ENCODE peak calls at places on chromosome 15, in nine cellular contexts. One of them, this sample, is unnamed.

GRCh38 chr15:63830113-63830512 is 3.6 kb downstream of the HERC1 start:
- DNase-seq in esophagus muscularis mucosa: no peak
- DNase-seq in heart left ventricle: no peak
- DNase-seq in body of pancreas: no peak
- DNase-seq in uterus: no peak
- DNase-seq in left lung: no peak
- DNase-seq in fibroblast of lung: no peak
- DNase-seq in foreskin fibroblast: no peak
- DNase-seq in fibroblast of mammary gland: no peak
- DNase-seq in this sample: no peak

GRCh38 chr15:31752905-31753304 is 277.4 kb upstream of the CHRNA7 start:
- DNase-seq in body of pancreas: no peak
- DNase-seq in fibroblast of lung: no peak
- DNase-seq in left lung: no peak
- DNase-seq in fibroblast of mammary gland: peak; percentile 1
- DNase-seq in heart left ventricle: no peak
- DNase-seq in esophagus muscularis mucosa: no peak
- DNase-seq in uterus: no peak
- DNase-seq in foreskin fibroblast: no peak
- DNase-seq in this sample: no peak

GRCh38 chr15:31362121-31362520 is 35.5 kb downstream of the KLF13 start:
- DNase-seq in fibroblast of mammary gland: no peak
- DNase-seq in left lung: no peak
- DNase-seq in fibroblast of lung: no peak
- DNase-seq in foreskin fibroblast: no peak
- DNase-seq in body of pancreas: no peak
- DNase-seq in heart left ventricle: no peak
- DNase-seq in uterus: no peak
- DNase-seq in esophagus muscularis mucosa: no peak
- DNase-seq in this sample: no peak

GRCh38 chr15:68207176-68207935 is 2.2 kb upstream of the CALML4 start:
- DNase-seq in esophagus muscularis mucosa: no peak
- DNase-seq in heart left ventricle: no peak
- DNase-seq in body of pancreas: no peak
- DNase-seq in fibroblast of mammary gland: no peak
- DNase-seq in uterus: no peak
- DNase-seq in left lung: no peak
- DNase-seq in foreskin fibroblast: no peak
- DNase-seq in fibroblast of lung: no peak
- DNase-seq in this sample: no peak

GRCh38 chr15:100863406-100864198 is 16.0 kb upstream of the ALDH1A3 start:
- DNase-seq in fibroblast of lung: peak; percentile 70
- DNase-seq in foreskin fibroblast: peak; percentile 41
- DNase-seq in body of pancreas: peak; percentile 50
- DNase-seq in left lung: no peak
- DNase-seq in uterus: peak; percentile 76
- DNase-seq in esophagus muscularis mucosa: no peak
- DNase-seq in heart left ventricle: peak; percentile 69
- DNase-seq in fibroblast of mammary gland: peak; percentile 85
- DNase-seq in this sample: no peak

GRCh38 chr15:46714959-46715358 is 1002.3 kb upstream of the SEMA6D start:
- DNase-seq in heart left ventricle: no peak
- DNase-seq in body of pancreas: no peak
- DNase-seq in left lung: no peak
- DNase-seq in uterus: no peak
- DNase-seq in fibroblast of mammary gland: no peak
- DNase-seq in fibroblast of lung: no peak
- DNase-seq in esophagus muscularis mucosa: no peak
- DNase-seq in foreskin fibroblast: no peak
- DNase-seq in this sample: no peak

GRCh38 chr15:33910741-33911140 is 57.6 kb upstream of the CHRM5 start:
- DNase-seq in uterus: no peak
- DNase-seq in foreskin fibroblast: peak; percentile 74
- DNase-seq in body of pancreas: no peak
- DNase-seq in fibroblast of lung: peak; percentile 68
- DNase-seq in left lung: no peak
- DNase-seq in heart left ventricle: no peak
- DNase-seq in fibroblast of mammary gland: peak; percentile 80
- DNase-seq in esophagus muscularis mucosa: no peak
- DNase-seq in this sample: peak; percentile 40

GRCh38 chr15:93829115-93829849 is 402.1 kb upstream of the MCTP2 start:
- DNase-seq in fibroblast of mammary gland: peak; percentile 83
- DNase-seq in body of pancreas: peak; percentile 29
- DNase-seq in uterus: peak; percentile 34
- DNase-seq in esophagus muscularis mucosa: no peak
- DNase-seq in heart left ventricle: peak; percentile 29
- DNase-seq in foreskin fibroblast: peak; percentile 9
- DNase-seq in left lung: no peak
- DNase-seq in fibroblast of lung: peak; percentile 87
- DNase-seq in this sample: peak; percentile 99

GRCh38 chr15:35505152-35505551 is 40.8 kb downstream of the DPH6 start:
- DNase-seq in body of pancreas: no peak
- DNase-seq in heart left ventricle: no peak
- DNase-seq in esophagus muscularis mucosa: no peak
- DNase-seq in fibroblast of mammary gland: no peak
- DNase-seq in fibroblast of lung: no peak
- DNase-seq in uterus: no peak
- DNase-seq in foreskin fibroblast: no peak
- DNase-seq in left lung: no peak
- DNase-seq in this sample: no peak

GRCh38 chr15:90425726-90426346 is 37.8 kb downstream of the IQGAP1 start:
- DNase-seq in uterus: no peak
- DNase-seq in fibroblast of mammary gland: no peak
- DNase-seq in heart left ventricle: no peak
- DNase-seq in fibroblast of lung: peak; percentile 38
- DNase-seq in left lung: no peak
- DNase-seq in foreskin fibroblast: no peak
- DNase-seq in esophagus muscularis mucosa: no peak
- DNase-seq in body of pancreas: no peak
- DNase-seq in this sample: no peak

GRCh38 chr15:31237042-31237324 is 89.7 kb upstream of the KLF13 start:
- DNase-seq in heart left ventricle: no peak
- DNase-seq in fibroblast of lung: peak; percentile 15
- DNase-seq in esophagus muscularis mucosa: no peak
- DNase-seq in fibroblast of mammary gland: no peak
- DNase-seq in body of pancreas: no peak
- DNase-seq in foreskin fibroblast: no peak
- DNase-seq in left lung: no peak
- DNase-seq in uterus: no peak
- DNase-seq in this sample: no peak

GRCh38 chr15:94306700-94307650 is 75.6 kb downstream of the MCTP2 start:
- DNase-seq in foreskin fibroblast: no peak
- DNase-seq in uterus: no peak
- DNase-seq in esophagus muscularis mucosa: no peak
- DNase-seq in body of pancreas: no peak
- DNase-seq in left lung: no peak
- DNase-seq in fibroblast of mammary gland: peak; percentile 65
- DNase-seq in heart left ventricle: no peak
- DNase-seq in fibroblast of lung: peak; percentile 83
- DNase-seq in this sample: peak; percentile 73

GRCh38 chr15:91110407-91110806 is 10.3 kb downstream of the SV2B start:
- DNase-seq in fibroblast of mammary gland: no peak
- DNase-seq in esophagus muscularis mucosa: no peak
- DNase-seq in left lung: no peak
- DNase-seq in body of pancreas: no peak
- DNase-seq in heart left ventricle: no peak
- DNase-seq in fibroblast of lung: no peak
- DNase-seq in foreskin fibroblast: no peak
- DNase-seq in uterus: no peak
- DNase-seq in this sample: no peak

GRCh38 chr15:93986400-93986984 is 244.9 kb upstream of the MCTP2 start:
- DNase-seq in body of pancreas: no peak
- DNase-seq in heart left ventricle: no peak
- DNase-seq in foreskin fibroblast: no peak
- DNase-seq in esophagus muscularis mucosa: no peak
- DNase-seq in fibroblast of lung: no peak
- DNase-seq in uterus: no peak
- DNase-seq in left lung: no peak
- DNase-seq in fibroblast of mammary gland: peak; percentile 56
- DNase-seq in this sample: no peak

GRCh38 chr15:96234109-96234892 is 96.2 kb upstream of the NR2F2 start:
- DNase-seq in uterus: peak; percentile 23
- DNase-seq in fibroblast of lung: peak; percentile 49
- DNase-seq in heart left ventricle: no peak
- DNase-seq in body of pancreas: no peak
- DNase-seq in foreskin fibroblast: peak; percentile 93
- DNase-seq in left lung: no peak
- DNase-seq in esophagus muscularis mucosa: no peak
- DNase-seq in fibroblast of mammary gland: peak; percentile 80
- DNase-seq in this sample: peak; percentile 65

GRCh38 chr15:62269504-62269903 is 104.4 kb upstream of the C2CD4B start:
- DNase-seq in heart left ventricle: no peak
- DNase-seq in fibroblast of mammary gland: no peak
- DNase-seq in foreskin fibroblast: no peak
- DNase-seq in uterus: no peak
- DNase-seq in body of pancreas: no peak
- DNase-seq in fibroblast of lung: no peak
- DNase-seq in left lung: no peak
- DNase-seq in esophagus muscularis mucosa: no peak
- DNase-seq in this sample: peak; percentile 8

GRCh38 chr15:25248583-25249235 is 190.1 kb downstream of the UBE3A start:
- DNase-seq in heart left ventricle: no peak
- DNase-seq in uterus: peak; percentile 5
- DNase-seq in foreskin fibroblast: no peak
- DNase-seq in left lung: peak; percentile 62
- DNase-seq in esophagus muscularis mucosa: peak; percentile 84
- DNase-seq in body of pancreas: no peak
- DNase-seq in fibroblast of lung: no peak
- DNase-seq in fibroblast of mammary gland: no peak
- DNase-seq in this sample: no peak

GRCh38 chr15:66905954-66906353 is 159.4 kb upstream of the SMAD3 start:
- DNase-seq in uterus: no peak
- DNase-seq in esophagus muscularis mucosa: no peak
- DNase-seq in fibroblast of lung: no peak
- DNase-seq in heart left ventricle: no peak
- DNase-seq in foreskin fibroblast: no peak
- DNase-seq in body of pancreas: no peak
- DNase-seq in fibroblast of mammary gland: no peak
- DNase-seq in left lung: no peak
- DNase-seq in this sample: no peak
- TF ChIP-seq CTCF in uterus: no peak
- TF ChIP-seq CTCF in esophagus muscularis mucosa: no peak
- TF ChIP-seq CTCF in fibroblast of lung: peak; percentile 15
- TF ChIP-seq CTCF in heart left ventricle: no peak
- TF ChIP-seq CTCF in foreskin fibroblast: no peak
- TF ChIP-seq CTCF in body of pancreas: no peak
- TF ChIP-seq CTCF in fibroblast of mammary gland: peak; percentile 29
- TF ChIP-seq CTCF in left lung: no peak
- TF ChIP-seq CTCF in this sample: peak; percentile 25

GRCh38 chr15:88465633-88466219 is 1.5 kb downstream of the MRPL46 start:
- DNase-seq in body of pancreas: peak; percentile 28
- DNase-seq in heart left ventricle: no peak
- DNase-seq in uterus: no peak
- DNase-seq in esophagus muscularis mucosa: peak; percentile 53
- DNase-seq in fibroblast of mammary gland: peak; percentile 79
- DNase-seq in foreskin fibroblast: peak; percentile 92
- DNase-seq in left lung: no peak
- DNase-seq in fibroblast of lung: peak; percentile 29
- DNase-seq in this sample: peak; percentile 82
- H3K4me3 ChIP-seq in body of pancreas: no peak overlapping the region
- H3K4me3 ChIP-seq in heart left ventricle: peak overlapping the region; percentile 67
- H3K4me3 ChIP-seq in uterus: no peak overlapping the region
- H3K4me3 ChIP-seq in esophagus muscularis mucosa: no peak overlapping the region
- H3K4me3 ChIP-seq in fibroblast of mammary gland: no peak overlapping the region
- H3K4me3 ChIP-seq in foreskin fibroblast: peak overlapping the region; percentile 91
- H3K4me3 ChIP-seq in left lung: peak overlapping the region; percentile 86
- H3K4me3 ChIP-seq in fibroblast of lung: no peak overlapping the region
- H3K4me3 ChIP-seq in this sample: peak overlapping the region; percentile 94

GRCh38 chr15:80996247-80996646 is 4.5 kb upstream of the TLNRD1 start:
- DNase-seq in body of pancreas: no peak
- DNase-seq in left lung: no peak
- DNase-seq in heart left ventricle: no peak
- DNase-seq in esophagus muscularis mucosa: no peak
- DNase-seq in fibroblast of lung: no peak
- DNase-seq in foreskin fibroblast: peak; percentile 29
- DNase-seq in fibroblast of mammary gland: peak; percentile 53
- DNase-seq in uterus: no peak
- DNase-seq in this sample: peak; percentile 35
- TF ChIP-seq CTCF in body of pancreas: no peak
- TF ChIP-seq CTCF in left lung: peak; percentile 51
- TF ChIP-seq CTCF in heart left ventricle: peak; percentile 49
- TF ChIP-seq CTCF in esophagus muscularis mucosa: no peak
- TF ChIP-seq CTCF in fibroblast of lung: peak; percentile 50
- TF ChIP-seq CTCF in foreskin fibroblast: peak; percentile 34
- TF ChIP-seq CTCF in fibroblast of mammary gland: peak; percentile 67
- TF ChIP-seq CTCF in uterus: peak; percentile 47
- TF ChIP-seq CTCF in this sample: peak; percentile 46

GRCh38 chr15:52307847-52308246 is 12.2 kb upstream of the MYO5C start:
- DNase-seq in foreskin fibroblast: no peak
- DNase-seq in heart left ventricle: no peak
- DNase-seq in body of pancreas: no peak
- DNase-seq in esophagus muscularis mucosa: no peak
- DNase-seq in left lung: no peak
- DNase-seq in fibroblast of lung: no peak
- DNase-seq in fibroblast of mammary gland: no peak
- DNase-seq in uterus: no peak
- DNase-seq in this sample: no peak
- H3K4me3 ChIP-seq in foreskin fibroblast: no peak overlapping the region
- H3K4me3 ChIP-seq in heart left ventricle: no peak overlapping the region
- H3K4me3 ChIP-seq in body of pancreas: no peak overlapping the region
- H3K4me3 ChIP-seq in esophagus muscularis mucosa: no peak overlapping the region
- H3K4me3 ChIP-seq in left lung: no peak overlapping the region
- H3K4me3 ChIP-seq in fibroblast of lung: no peak overlapping the region
- H3K4me3 ChIP-seq in fibroblast of mammary gland: no peak overlapping the region
- H3K4me3 ChIP-seq in uterus: no peak overlapping the region
- H3K4me3 ChIP-seq in this sample: no peak overlapping the region

GRCh38 chr15:98382139-98382538 is 266.2 kb upstream of the IGF1R start:
- DNase-seq in esophagus muscularis mucosa: no peak
- DNase-seq in foreskin fibroblast: no peak
- DNase-seq in left lung: no peak
- DNase-seq in body of pancreas: no peak
- DNase-seq in fibroblast of mammary gland: no peak
- DNase-seq in heart left ventricle: no peak
- DNase-seq in uterus: no peak
- DNase-seq in fibroblast of lung: no peak
- DNase-seq in this sample: no peak
- TF ChIP-seq CTCF in esophagus muscularis mucosa: no peak
- TF ChIP-seq CTCF in foreskin fibroblast: no peak
- TF ChIP-seq CTCF in left lung: no peak
- TF ChIP-seq CTCF in body of pancreas: no peak
- TF ChIP-seq CTCF in fibroblast of mammary gland: no peak
- TF ChIP-seq CTCF in heart left ventricle: no peak
- TF ChIP-seq CTCF in uterus: no peak
- TF ChIP-seq CTCF in fibroblast of lung: no peak
- TF ChIP-seq CTCF in this sample: no peak